ENCODE peak calls at places on chromosomes 2 and 18, in nine cellular contexts. M, X, V, Y, B, F, W, G and K are unnamed samples.

GRCh38 chr2:109523121-109523520 is 90.6 kb downstream of the SEPTIN10 start:
- DNase-seq in B (no peak), G (no peak), F (no peak), Y (no peak), M (no peak), V (no peak), X (no peak), W (no peak), K (no peak)

GRCh38 chr18:44180683-44181082 is 500.0 kb upstream of the SETBP1 start:
- DNase-seq in F (no peak), M (no peak), V (no peak), B (peak; percentile 13), G (peak; percentile 78), W (peak; percentile 3), X (no peak), Y (no peak), K (no peak)

GRCh38 chr2:166451451-166451850 is 42.6 kb downstream of the SCN7A start:
- DNase-seq in G (peak; percentile 3), Y (no peak), X (no peak), W (peak; percentile 41), M (no peak), F (no peak), B (no peak), V (no peak), K (no peak)

GRCh38 chr2:65354773-65355172 is 77.6 kb downstream of the SPRED2 start:
- DNase-seq in F (no peak), Y (no peak), M (no peak), X (no peak), B (no peak), G (no peak), V (no peak), W (no peak), K (no peak)

GRCh38 chr2:98269830-98270229 is 76.4 kb upstream of the CNGA3 start:
- DNase-seq in M (no peak), Y (no peak), F (no peak), V (no peak), G (peak; percentile 3), B (peak; percentile 76), W (peak; percentile 7), X (no peak), K (no peak)

GRCh38 chr18:45562567-45563479 is 52.5 kb upstream of the SLC14A2 start:
- DNase-seq in Y (no peak), V (no peak), G (no peak), B (no peak), X (peak; percentile 73), F (no peak), W (no peak), M (no peak), K (no peak)

GRCh38 chr2:239144713-239144999 is 256.2 kb downstream of the HDAC4 start:
- DNase-seq in W (no peak), X (no peak), V (no peak), B (no peak), Y (no peak), M (no peak), G (no peak), F (no peak), K (no peak)

GRCh38 chr2:101270700-101271259 is 18.1 kb downstream of the CNOT11 start:
- DNase-seq in V (no peak), X (no peak), Y (no peak), F (no peak), G (no peak), W (no peak), M (no peak), B (no peak), K (no peak)

DNA sequence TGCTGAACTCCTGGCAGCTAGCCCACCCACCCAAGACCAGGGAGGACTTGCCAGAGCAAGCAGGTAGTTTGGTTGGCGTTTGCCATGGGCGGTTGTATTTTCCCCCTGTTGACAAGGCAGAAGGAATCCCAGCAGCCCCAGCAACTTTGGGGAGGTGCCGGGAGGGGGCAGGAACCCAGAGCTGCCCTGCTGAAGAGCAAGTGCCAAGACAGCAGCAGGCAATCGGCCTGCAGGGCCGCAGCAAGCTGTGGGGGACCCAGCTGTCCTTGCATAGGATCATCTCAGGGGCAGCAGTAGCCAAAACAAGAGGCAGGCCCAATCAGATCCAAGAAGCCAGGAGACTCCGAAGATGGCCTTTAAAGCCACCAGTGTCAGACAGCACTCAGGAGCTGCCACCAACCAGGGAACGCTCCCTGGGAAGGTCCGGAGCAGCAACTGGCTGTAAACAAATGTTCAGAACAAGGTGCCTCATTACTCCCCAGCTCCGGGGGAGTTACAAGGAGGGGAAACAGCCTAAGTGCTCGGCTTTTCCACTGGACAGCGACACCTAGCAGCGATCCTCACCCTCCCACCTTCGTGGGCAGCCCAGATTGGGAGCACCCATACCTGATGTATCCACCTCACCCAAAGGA is 2.1 kb downstream of the ST8SIA5 start:
- DNase-seq in X (no peak), F (no peak), B (no peak), V (no peak), G (no peak), W (no peak), M (peak; percentile 49), Y (no peak), K (no peak)
- TF ChIP-seq CTCF in X (peak; percentile 34), F (peak; percentile 32), B (no peak), V (no peak), G (no peak), W (no peak), M (peak; percentile 50), Y (no peak), K (no peak)

GRCh38 chr2:9573013-9573708 is 17.5 kb upstream of the ADAM17 start:
- DNase-seq in F (no peak), V (no peak), W (peak; percentile 65), M (no peak), B (peak; percentile 54), Y (no peak), X (no peak), G (peak; percentile 61), K (no peak)

GRCh38 chr2:9578475-9579235 is 23.0 kb upstream of the ADAM17 start:
- DNase-seq in F (no peak), V (no peak), W (no peak), G (peak; percentile 27), M (no peak), X (no peak), Y (no peak), B (peak; percentile 59), K (no peak)

GRCh38 chr2:9574314-9574713 is 18.7 kb upstream of the ADAM17 start:
- DNase-seq in F (no peak), X (no peak), V (no peak), B (no peak), M (no peak), Y (no peak), W (no peak), G (no peak), K (no peak)

GRCh38 chr2:9570182-9571060 is 14.8 kb upstream of the ADAM17 start:
- DNase-seq in X (no peak), V (no peak), M (no peak), G (peak; percentile 32), B (peak; percentile 67), F (no peak), W (no peak), Y (no peak), K (no peak)

GRCh38 chr2:9573840-9574239 is 18.2 kb upstream of the ADAM17 start:
- DNase-seq in F (no peak), V (no peak), B (no peak), G (no peak), W (no peak), Y (no peak), M (no peak), X (no peak), K (no peak)
- TF ChIP-seq CTCF in F (peak; percentile 17), V (no peak), B (no peak), G (no peak), W (no peak), Y (no peak), M (peak; percentile 12), X (no peak), K (peak; percentile 38)

DNA sequence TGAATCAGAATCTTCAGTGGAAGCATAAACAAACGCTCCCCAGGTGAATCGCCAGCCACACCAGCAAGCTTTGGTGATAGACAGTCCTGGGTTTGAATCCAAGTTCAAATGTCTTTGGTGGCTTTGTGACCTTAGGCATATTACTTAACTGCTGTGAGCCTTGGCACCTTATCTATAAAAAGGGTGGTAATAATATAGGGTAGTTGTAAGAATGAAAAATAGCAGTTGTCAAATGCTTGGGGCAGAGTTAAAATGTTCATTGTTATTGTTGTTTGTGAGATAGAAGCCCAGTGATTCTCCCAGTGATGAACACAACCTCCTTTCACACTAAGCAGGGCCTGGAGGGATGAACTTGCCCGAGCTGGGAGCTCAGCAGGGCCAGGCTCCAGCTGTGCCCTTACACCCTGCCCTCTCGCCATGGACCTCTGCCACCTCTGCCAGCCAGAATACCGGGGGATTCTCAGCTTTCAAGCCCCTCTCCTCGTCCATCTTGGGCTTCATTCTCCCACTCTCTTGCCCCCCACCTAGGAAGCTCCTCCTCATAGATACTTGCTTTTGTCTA is 6.1 kb upstream of the TMBIM1 start:
- DNase-seq in M (no peak), G (no peak), Y (no peak), X (no peak), F (no peak), V (no peak), B (no peak), W (no peak), K (no peak)
- TF ChIP-seq CTCF in M (no peak), G (no peak), Y (no peak), X (no peak), F (no peak), V (no peak), B (no peak), W (no peak), K (no peak)

GRCh38 chr18:3460823-3461398 is 10.9 kb downstream of the TGIF1 start:
- DNase-seq in V (no peak), X (no peak), W (no peak), Y (no peak), B (peak; percentile 4), F (no peak), G (no peak), M (no peak), K (no peak)

GRCh38 chr18:3458378-3458777 is 8.4 kb downstream of the TGIF1 start:
- DNase-seq in F (no peak), M (no peak), V (no peak), Y (no peak), B (peak; percentile 11), W (peak; percentile 19), X (no peak), G (no peak), K (no peak)

GRCh38 chr18:3457261-3457724 is 7.3 kb downstream of the TGIF1 start:
- DNase-seq in X (no peak), Y (no peak), M (no peak), F (no peak), V (no peak), G (no peak), B (no peak), W (no peak), K (no peak)

GRCh38 chr18:3461704-3462103 is 11.7 kb downstream of the TGIF1 start:
- DNase-seq in V (no peak), W (no peak), G (no peak), X (no peak), M (peak; percentile 39), Y (no peak), F (no peak), B (no peak), K (no peak)

DNA sequence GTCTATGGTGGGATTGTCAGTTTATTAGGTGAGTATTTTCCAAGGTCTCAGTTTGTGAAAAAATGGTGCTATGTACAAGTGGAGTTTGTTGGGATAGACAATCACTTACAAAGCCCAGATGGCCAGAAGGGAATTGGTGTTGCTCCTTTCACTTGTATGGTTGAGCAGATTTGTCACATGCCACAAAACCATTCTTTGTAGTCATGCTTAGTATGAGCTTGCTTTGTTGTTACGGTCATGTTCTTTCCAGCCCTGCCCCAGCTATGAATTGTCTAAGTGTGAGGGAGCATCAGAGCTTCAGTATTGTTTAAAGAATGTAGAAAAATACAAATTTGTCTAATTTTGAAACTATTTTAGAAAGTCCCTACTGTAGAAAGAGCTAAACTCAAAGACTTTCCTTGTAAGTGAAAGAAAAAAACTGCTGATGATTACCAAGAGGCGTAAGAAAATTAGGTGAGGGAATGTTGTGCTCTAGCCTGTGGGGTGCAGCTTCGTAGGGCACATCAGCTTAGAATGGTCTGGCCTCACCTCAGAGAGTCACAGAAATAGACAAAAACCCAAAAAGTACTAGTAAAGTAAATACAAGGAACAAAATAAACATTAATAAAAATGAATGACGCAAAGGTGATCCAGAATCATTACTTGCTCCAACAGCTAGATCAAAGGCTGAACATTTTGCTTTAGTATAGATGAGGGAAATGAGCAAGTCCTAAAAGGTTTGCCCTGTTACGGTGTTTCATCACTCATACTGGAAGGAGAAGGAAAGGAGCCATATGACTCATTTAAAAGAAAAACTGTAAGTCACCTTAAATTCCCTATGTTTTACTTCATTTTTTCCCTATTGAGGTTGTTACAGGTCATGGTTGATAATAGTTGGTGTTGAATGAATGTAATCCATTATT is 9.2 kb downstream of the TGIF1 start:
- DNase-seq in B (peak; percentile 81), W (peak; percentile 74), G (peak; percentile 87), X (no peak), M (no peak), Y (no peak), F (no peak), V (no peak), K (no peak)
- TF ChIP-seq CTCF in B (no peak), W (no peak), G (no peak), X (no peak), M (no peak), Y (no peak), F (no peak), V (no peak), K (no peak)